ENCODE peak calls at places on chromosome 3, in eight cellular contexts. One of them, this sample, is unnamed.

GRCh38 chr3:38054166-38054991 is 15.4 kb downstream of the DLEC1 start:
- DNase-seq in cardiac fibroblast: no peak
- DNase-seq in uterus: no peak
- DNase-seq in choroid plexus epithelial cell: peak; percentile 57
- DNase-seq in stomach: no peak
- DNase-seq in cardiac muscle cell: no peak
- DNase-seq in mucosa of descending colon: no peak
- DNase-seq in GM12865: no peak
- DNase-seq in this sample: peak; percentile 18

GRCh38 chr3:105518201-105518600 is 151.5 kb downstream of the ALCAM start:
- DNase-seq in uterus: no peak
- DNase-seq in stomach: no peak
- DNase-seq in choroid plexus epithelial cell: no peak
- DNase-seq in cardiac muscle cell: no peak
- DNase-seq in cardiac fibroblast: no peak
- DNase-seq in mucosa of descending colon: no peak
- DNase-seq in GM12865: no peak
- DNase-seq in this sample: no peak

GRCh38 chr3:13135811-13136321 is 62.6 kb upstream of the IQSEC1 start:
- DNase-seq in choroid plexus epithelial cell: no peak
- DNase-seq in GM12865: no peak
- DNase-seq in stomach: peak; percentile 14
- DNase-seq in cardiac fibroblast: no peak
- DNase-seq in cardiac muscle cell: no peak
- DNase-seq in uterus: no peak
- DNase-seq in mucosa of descending colon: no peak
- DNase-seq in this sample: no peak

GRCh38 chr3:22236490-22237271 is 485.7 kb upstream of the ZNF385D start:
- DNase-seq in cardiac muscle cell: no peak
- DNase-seq in stomach: no peak
- DNase-seq in cardiac fibroblast: peak; percentile 11
- DNase-seq in choroid plexus epithelial cell: peak; percentile 33
- DNase-seq in GM12865: peak; percentile 7
- DNase-seq in mucosa of descending colon: no peak
- DNase-seq in uterus: no peak
- DNase-seq in this sample: peak; percentile 6

GRCh38 chr3:10998542-10998941 is 6.0 kb downstream of the SLC6A1 start:
- DNase-seq in GM12865: no peak
- DNase-seq in cardiac fibroblast: no peak
- DNase-seq in mucosa of descending colon: no peak
- DNase-seq in uterus: no peak
- DNase-seq in cardiac muscle cell: no peak
- DNase-seq in stomach: no peak
- DNase-seq in choroid plexus epithelial cell: no peak
- DNase-seq in this sample: no peak

GRCh38 chr3:134004841-134005240 is 24.9 kb downstream of the SLCO2A1 start:
- DNase-seq in uterus: no peak
- DNase-seq in cardiac muscle cell: no peak
- DNase-seq in stomach: no peak
- DNase-seq in choroid plexus epithelial cell: no peak
- DNase-seq in mucosa of descending colon: no peak
- DNase-seq in cardiac fibroblast: peak; percentile 34
- DNase-seq in GM12865: no peak
- DNase-seq in this sample: peak; percentile 21

GRCh38 chr3:75192065-75192658 is 472.0 kb upstream of the FRG2C start:
- DNase-seq in uterus: no peak
- DNase-seq in mucosa of descending colon: peak; percentile 68
- DNase-seq in choroid plexus epithelial cell: peak; percentile 57
- DNase-seq in stomach: peak; percentile 28
- DNase-seq in GM12865: peak; percentile 63
- DNase-seq in cardiac fibroblast: peak; percentile 56
- DNase-seq in cardiac muscle cell: peak; percentile 60
- DNase-seq in this sample: peak; percentile 16

GRCh38 chr3:10310578-10310977 is 10.3 kb downstream of the SEC13 start:
- DNase-seq in GM12865: no peak
- DNase-seq in cardiac fibroblast: no peak
- DNase-seq in stomach: no peak
- DNase-seq in cardiac muscle cell: no peak
- DNase-seq in uterus: no peak
- DNase-seq in choroid plexus epithelial cell: no peak
- DNase-seq in mucosa of descending colon: no peak
- DNase-seq in this sample: no peak

GRCh38 chr3:23740517-23741402 is 65.0 kb upstream of the UBE2E1 start:
- DNase-seq in choroid plexus epithelial cell: peak; percentile 26
- DNase-seq in GM12865: peak; percentile 59
- DNase-seq in cardiac muscle cell: no peak
- DNase-seq in stomach: peak; percentile 55
- DNase-seq in mucosa of descending colon: peak; percentile 80
- DNase-seq in uterus: no peak
- DNase-seq in cardiac fibroblast: peak; percentile 43
- DNase-seq in this sample: peak; percentile 29

GRCh38 chr3:541328-541727 is 344.8 kb downstream of the CHL1 start:
- DNase-seq in choroid plexus epithelial cell: no peak
- DNase-seq in stomach: no peak
- DNase-seq in uterus: peak; percentile 30
- DNase-seq in mucosa of descending colon: no peak
- DNase-seq in cardiac muscle cell: peak; percentile 5
- DNase-seq in cardiac fibroblast: no peak
- DNase-seq in GM12865: no peak
- DNase-seq in this sample: no peak

GRCh38 chr3:40299721-40300335 is 9.7 kb upstream of the EIF1B start:
- DNase-seq in cardiac fibroblast: peak; percentile 89
- DNase-seq in cardiac muscle cell: no peak
- DNase-seq in mucosa of descending colon: no peak
- DNase-seq in choroid plexus epithelial cell: peak; percentile 91
- DNase-seq in GM12865: peak; percentile 32
- DNase-seq in uterus: no peak
- DNase-seq in stomach: no peak
- DNase-seq in this sample: peak; percentile 67

GRCh38 chr3:126983653-126984390 is 907 bp downstream of the PLXNA1 start:
- DNase-seq in cardiac fibroblast: peak; percentile 43
- DNase-seq in GM12865: peak; percentile 30
- DNase-seq in cardiac muscle cell: peak; percentile 62
- DNase-seq in mucosa of descending colon: no peak
- DNase-seq in choroid plexus epithelial cell: peak; percentile 32
- DNase-seq in stomach: no peak
- DNase-seq in uterus: peak; percentile 45
- DNase-seq in this sample: peak; percentile 17

DNA sequence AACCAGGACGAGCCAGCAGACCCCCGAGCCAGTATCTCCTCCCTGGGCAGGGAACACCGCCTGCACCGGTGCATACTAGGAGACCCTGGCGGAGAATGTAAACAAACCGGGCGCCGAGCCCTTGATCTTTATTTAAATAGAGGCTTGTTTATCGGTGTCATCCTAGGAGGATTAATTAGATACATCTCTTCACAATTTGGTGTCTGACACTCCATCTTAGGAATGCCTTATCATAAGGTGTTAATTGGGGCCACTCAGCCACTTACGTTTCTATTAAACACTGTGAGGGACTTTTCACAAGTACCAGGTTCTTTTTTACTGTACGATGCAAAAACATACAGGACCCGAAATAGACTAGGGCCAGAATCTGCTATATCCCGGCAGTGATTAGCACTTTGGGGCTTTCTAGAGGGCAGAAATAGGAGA is 8.0 kb downstream of the EOMES start:
- DNase-seq in mucosa of descending colon: no peak
- DNase-seq in stomach: no peak
- DNase-seq in cardiac muscle cell: peak; percentile 30
- DNase-seq in uterus: no peak
- DNase-seq in cardiac fibroblast: no peak
- DNase-seq in GM12865: no peak
- DNase-seq in choroid plexus epithelial cell: no peak
- DNase-seq in this sample: no peak
- H3K4me3 ChIP-seq in mucosa of descending colon: no peak overlapping the region
- H3K4me3 ChIP-seq in stomach: peak overlapping the region; percentile 64
- H3K4me3 ChIP-seq in cardiac muscle cell: peak overlapping the region; percentile 55
- H3K4me3 ChIP-seq in uterus: peak overlapping the region; percentile 40
- H3K4me3 ChIP-seq in cardiac fibroblast: no peak overlapping the region
- H3K4me3 ChIP-seq in GM12865: no peak overlapping the region
- H3K4me3 ChIP-seq in choroid plexus epithelial cell: no peak overlapping the region
- H3K4me3 ChIP-seq in this sample: no peak overlapping the region

DNA sequence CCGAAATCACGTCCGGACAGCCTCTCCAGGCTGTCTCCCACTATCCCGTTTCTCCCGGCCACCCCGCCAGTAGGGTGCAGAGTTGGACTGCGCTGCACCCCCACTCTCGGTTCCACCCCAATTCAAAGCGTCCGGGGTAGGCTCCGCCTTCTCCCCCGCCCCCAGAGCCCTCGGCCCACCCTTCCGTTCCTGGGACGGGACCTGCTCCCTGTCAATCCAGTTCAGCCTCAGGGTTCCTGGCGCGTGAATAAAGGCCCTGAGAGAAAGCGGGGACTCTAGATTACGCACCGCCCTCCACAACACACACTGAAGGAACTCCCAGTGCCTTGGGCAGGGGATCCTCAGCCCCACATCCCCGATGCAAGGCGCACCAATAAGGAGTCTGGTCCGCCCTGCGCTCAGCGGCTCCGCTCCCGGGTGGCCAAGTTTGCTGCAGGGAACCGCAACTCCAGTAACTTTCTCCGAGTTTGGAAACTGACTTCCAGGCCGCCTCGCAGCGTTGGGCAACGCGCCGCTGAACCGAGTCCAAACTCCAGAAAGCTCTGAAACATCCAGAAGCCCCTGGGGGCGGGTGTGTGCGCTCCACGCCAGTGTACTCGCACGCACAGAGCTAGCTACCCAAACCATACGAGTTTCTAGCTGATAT is 1.9 kb downstream of the ADAMTS9 start:
- DNase-seq in uterus: peak; percentile 96
- DNase-seq in choroid plexus epithelial cell: peak; percentile 98
- DNase-seq in cardiac muscle cell: peak; percentile 92
- DNase-seq in GM12865: no peak
- DNase-seq in stomach: peak; percentile 84
- DNase-seq in cardiac fibroblast: peak; percentile 97
- DNase-seq in mucosa of descending colon: peak; percentile 87
- DNase-seq in this sample: peak; percentile 90
- TF ChIP-seq CTCF in uterus: peak; percentile 62
- TF ChIP-seq CTCF in choroid plexus epithelial cell: peak; percentile 63
- TF ChIP-seq CTCF in cardiac muscle cell: peak; percentile 46
- TF ChIP-seq CTCF in GM12865: no peak
- TF ChIP-seq CTCF in stomach: no peak
- TF ChIP-seq CTCF in cardiac fibroblast: peak; percentile 30
- TF ChIP-seq CTCF in mucosa of descending colon: no peak
- TF ChIP-seq CTCF in this sample: peak; percentile 42

DNA sequence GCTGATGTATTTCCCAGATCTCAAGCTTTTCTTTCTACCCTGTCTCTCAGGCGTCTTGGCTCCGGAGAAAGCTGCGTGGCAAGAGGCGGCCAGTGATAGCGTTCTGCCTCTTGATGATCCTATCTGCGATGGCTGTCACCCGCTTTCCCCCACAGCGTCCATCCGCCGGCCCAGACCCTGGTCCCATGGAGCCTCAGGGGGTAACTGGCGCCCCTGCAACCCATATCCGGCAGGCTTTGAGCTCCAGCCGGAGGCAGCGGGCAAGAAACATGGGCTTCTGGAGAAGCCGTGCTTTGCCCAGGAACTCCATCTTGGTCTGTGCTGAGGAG is 53.1 kb downstream of the GASK1A start:
- DNase-seq in mucosa of descending colon: no peak
- DNase-seq in cardiac fibroblast: no peak
- DNase-seq in cardiac muscle cell: no peak
- DNase-seq in choroid plexus epithelial cell: no peak
- DNase-seq in GM12865: no peak
- DNase-seq in uterus: no peak
- DNase-seq in stomach: no peak
- DNase-seq in this sample: no peak
- H3K4me3 ChIP-seq in mucosa of descending colon: no peak overlapping the region
- H3K4me3 ChIP-seq in cardiac fibroblast: no peak overlapping the region
- H3K4me3 ChIP-seq in cardiac muscle cell: no peak overlapping the region
- H3K4me3 ChIP-seq in choroid plexus epithelial cell: no peak overlapping the region
- H3K4me3 ChIP-seq in GM12865: no peak overlapping the region
- H3K4me3 ChIP-seq in uterus: no peak overlapping the region
- H3K4me3 ChIP-seq in stomach: no peak overlapping the region
- H3K4me3 ChIP-seq in this sample: no peak overlapping the region

DNA sequence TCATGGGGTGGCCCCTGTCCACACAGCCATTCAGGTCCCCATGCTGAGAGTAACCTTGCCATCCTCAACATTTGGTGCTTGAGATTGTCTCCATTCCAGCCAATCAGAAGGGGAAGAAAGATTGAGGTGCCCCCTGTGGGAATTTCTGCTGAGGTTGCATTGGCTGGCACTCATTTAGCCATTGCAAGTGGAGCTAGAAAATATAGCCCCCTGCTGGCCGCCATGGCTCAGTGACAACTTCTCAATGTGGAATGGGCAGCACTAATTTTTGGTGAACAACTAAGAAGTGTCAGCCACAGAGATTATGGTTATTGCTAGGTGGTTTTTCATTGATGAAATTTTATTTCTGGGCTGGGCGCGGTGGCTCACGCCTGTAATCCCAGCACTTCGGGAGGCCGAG is 22.0 kb downstream of the COL6A6 start:
- DNase-seq in stomach: peak; percentile 39
- DNase-seq in mucosa of descending colon: peak; percentile 51
- DNase-seq in GM12865: peak; percentile 62
- DNase-seq in choroid plexus epithelial cell: peak; percentile 73
- DNase-seq in cardiac fibroblast: peak; percentile 64
- DNase-seq in cardiac muscle cell: peak; percentile 65
- DNase-seq in uterus: no peak
- DNase-seq in this sample: peak; percentile 31
- TF ChIP-seq CTCF in stomach: no peak
- TF ChIP-seq CTCF in mucosa of descending colon: peak; percentile 25
- TF ChIP-seq CTCF in GM12865: peak; percentile 67
- TF ChIP-seq CTCF in choroid plexus epithelial cell: peak; percentile 89
- TF ChIP-seq CTCF in cardiac fibroblast: peak; percentile 65
- TF ChIP-seq CTCF in cardiac muscle cell: peak; percentile 85
- TF ChIP-seq CTCF in uterus: no peak
- TF ChIP-seq CTCF in this sample: peak; percentile 72